ENCODE peak calls at places on chromosomes 11 and 22, in seven cellular contexts. One of them, this sample, is unnamed. For H3K4me1, the result is how much of the 10 kb centered on the place peaks cover.

GRCh38 chr22:42249831-42250230 is 20.6 kb downstream of the TCF20 start:
- DNase-seq in A549: no peak
- DNase-seq in adrenal gland: no peak
- DNase-seq in CD8-positive, alpha-beta T cell: no peak
- DNase-seq in OCI-LY7: no peak
- DNase-seq in prostate gland: no peak
- DNase-seq in stomach: no peak
- DNase-seq in this sample: no peak

GRCh38 chr11:13963169-13963948 is 836 bp downstream of the SPON1 start:
- DNase-seq in CD8-positive, alpha-beta T cell: peak
- DNase-seq in OCI-LY7: no peak
- DNase-seq in stomach: no peak
- DNase-seq in A549: no peak
- DNase-seq in adrenal gland: peak
- DNase-seq in prostate gland: no peak
- DNase-seq in this sample: no peak

GRCh38 chr22:43510226-43511070 is 98.6 kb downstream of the MPPED1 start:
- DNase-seq in A549: no peak
- DNase-seq in prostate gland: no peak
- DNase-seq in OCI-LY7: peak
- DNase-seq in adrenal gland: no peak
- DNase-seq in stomach: no peak
- DNase-seq in CD8-positive, alpha-beta T cell: no peak
- DNase-seq in this sample: no peak

GRCh38 chr11:117909611-117910382 is 19.4 kb downstream of the TMPRSS13 start:
- DNase-seq in CD8-positive, alpha-beta T cell: no peak
- DNase-seq in OCI-LY7: no peak
- DNase-seq in A549: no peak
- DNase-seq in stomach: no peak
- DNase-seq in adrenal gland: peak
- DNase-seq in prostate gland: no peak
- DNase-seq in this sample: no peak

GRCh38 chr11:15278129-15278528 is 163.4 kb downstream of the INSC start:
- DNase-seq in stomach: no peak
- DNase-seq in OCI-LY7: no peak
- DNase-seq in prostate gland: no peak
- DNase-seq in A549: no peak
- DNase-seq in adrenal gland: no peak
- DNase-seq in CD8-positive, alpha-beta T cell: no peak
- DNase-seq in this sample: no peak

GRCh38 chr22:46843691-46844297 is 81.3 kb downstream of the TBC1D22A start:
- DNase-seq in stomach: no peak
- DNase-seq in prostate gland: no peak
- DNase-seq in adrenal gland: no peak
- DNase-seq in A549: no peak
- DNase-seq in OCI-LY7: no peak
- DNase-seq in CD8-positive, alpha-beta T cell: no peak
- DNase-seq in this sample: no peak

GRCh38 chr11:57283231-57283990 is 41.3 kb downstream of the TNKS1BP1 start:
- DNase-seq in OCI-LY7: no peak
- DNase-seq in stomach: no peak
- DNase-seq in prostate gland: no peak
- DNase-seq in adrenal gland: no peak
- DNase-seq in CD8-positive, alpha-beta T cell: no peak
- DNase-seq in A549: no peak
- DNase-seq in this sample: no peak

GRCh38 chr22:35218079-35218478 is 39.2 kb upstream of the HMGXB4 start:
- DNase-seq in A549: no peak
- DNase-seq in OCI-LY7: no peak
- DNase-seq in prostate gland: no peak
- DNase-seq in adrenal gland: no peak
- DNase-seq in CD8-positive, alpha-beta T cell: no peak
- DNase-seq in stomach: no peak
- DNase-seq in this sample: no peak

GRCh38 chr11:71977743-71978418 is 20.8 kb upstream of the IL18BP start:
- DNase-seq in A549: peak
- DNase-seq in prostate gland: peak
- DNase-seq in stomach: peak
- DNase-seq in adrenal gland: peak
- DNase-seq in CD8-positive, alpha-beta T cell: peak
- DNase-seq in OCI-LY7: peak
- DNase-seq in this sample: peak

GRCh38 chr22:27394806-27395404 is 406.7 kb downstream of the MN1 start:
- DNase-seq in OCI-LY7: no peak
- DNase-seq in stomach: no peak
- DNase-seq in A549: no peak
- DNase-seq in adrenal gland: no peak
- DNase-seq in prostate gland: no peak
- DNase-seq in CD8-positive, alpha-beta T cell: no peak
- DNase-seq in this sample: no peak

GRCh38 chr11:44333271-44334218 is 23.6 kb upstream of the ALX4 start:
- DNase-seq in A549: no peak
- DNase-seq in prostate gland: no peak
- DNase-seq in stomach: no peak
- DNase-seq in adrenal gland: no peak
- DNase-seq in CD8-positive, alpha-beta T cell: no peak
- DNase-seq in OCI-LY7: no peak
- DNase-seq in this sample: no peak

GRCh38 chr11:68900835-68901381 is 2.7 kb downstream of the MRPL21 start:
- DNase-seq in prostate gland: no peak
- DNase-seq in A549: no peak
- DNase-seq in stomach: no peak
- DNase-seq in CD8-positive, alpha-beta T cell: no peak
- DNase-seq in adrenal gland: no peak
- DNase-seq in OCI-LY7: no peak
- DNase-seq in this sample: no peak

GRCh38 chr11:96177132-96177531 is 165.9 kb downstream of the MAML2 start:
- DNase-seq in OCI-LY7: no peak
- DNase-seq in adrenal gland: no peak
- DNase-seq in prostate gland: no peak
- DNase-seq in CD8-positive, alpha-beta T cell: no peak
- DNase-seq in stomach: no peak
- DNase-seq in A549: no peak
- DNase-seq in this sample: no peak

GRCh38 chr11:96185220-96185768 is 157.7 kb downstream of the MAML2 start:
- DNase-seq in A549: no peak
- DNase-seq in CD8-positive, alpha-beta T cell: no peak
- DNase-seq in adrenal gland: no peak
- DNase-seq in prostate gland: no peak
- DNase-seq in OCI-LY7: peak
- DNase-seq in stomach: no peak
- DNase-seq in this sample: no peak

GRCh38 chr11:96178014-96178745 is 164.8 kb downstream of the MAML2 start:
- DNase-seq in prostate gland: no peak
- DNase-seq in adrenal gland: no peak
- DNase-seq in A549: no peak
- DNase-seq in CD8-positive, alpha-beta T cell: no peak
- DNase-seq in stomach: no peak
- DNase-seq in OCI-LY7: no peak
- DNase-seq in this sample: no peak

GRCh38 chr11:96179905-96180304 is 163.1 kb downstream of the MAML2 start:
- DNase-seq in CD8-positive, alpha-beta T cell: no peak
- DNase-seq in adrenal gland: no peak
- DNase-seq in OCI-LY7: no peak
- DNase-seq in stomach: no peak
- DNase-seq in prostate gland: no peak
- DNase-seq in A549: no peak
- DNase-seq in this sample: no peak

DNA sequence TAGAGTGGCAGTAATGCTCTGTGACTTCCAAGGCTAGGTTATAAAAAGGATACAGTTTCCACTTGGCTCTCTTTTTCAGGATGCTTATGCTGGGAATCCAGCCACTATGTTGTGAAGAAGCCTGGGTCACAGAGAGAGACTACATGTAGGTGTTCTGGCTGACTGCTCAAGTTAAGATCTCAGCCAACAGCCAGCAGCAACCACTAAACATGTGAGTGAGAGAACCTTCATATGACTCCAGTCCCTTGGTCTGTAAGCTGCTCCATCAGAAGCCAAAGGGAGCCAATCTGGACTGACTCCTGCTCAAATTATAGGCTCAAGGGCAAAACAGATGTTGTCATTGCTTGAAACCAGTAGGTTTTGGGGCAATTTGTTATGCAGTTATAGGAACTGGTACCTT is 162.7 kb downstream of the MAML2 start:
- DNase-seq in stomach: no peak
- DNase-seq in OCI-LY7: no peak
- DNase-seq in prostate gland: no peak
- DNase-seq in adrenal gland: no peak
- DNase-seq in CD8-positive, alpha-beta T cell: no peak
- DNase-seq in A549: no peak
- DNase-seq in this sample: peak
- H3K4me1 ChIP-seq in stomach: under half
- H3K4me1 ChIP-seq in OCI-LY7: under half
- H3K4me1 ChIP-seq in prostate gland: under half
- H3K4me1 ChIP-seq in adrenal gland: under half
- H3K4me1 ChIP-seq in CD8-positive, alpha-beta T cell: under half
- H3K4me1 ChIP-seq in A549: under half
- H3K4me1 ChIP-seq in this sample: under half

DNA sequence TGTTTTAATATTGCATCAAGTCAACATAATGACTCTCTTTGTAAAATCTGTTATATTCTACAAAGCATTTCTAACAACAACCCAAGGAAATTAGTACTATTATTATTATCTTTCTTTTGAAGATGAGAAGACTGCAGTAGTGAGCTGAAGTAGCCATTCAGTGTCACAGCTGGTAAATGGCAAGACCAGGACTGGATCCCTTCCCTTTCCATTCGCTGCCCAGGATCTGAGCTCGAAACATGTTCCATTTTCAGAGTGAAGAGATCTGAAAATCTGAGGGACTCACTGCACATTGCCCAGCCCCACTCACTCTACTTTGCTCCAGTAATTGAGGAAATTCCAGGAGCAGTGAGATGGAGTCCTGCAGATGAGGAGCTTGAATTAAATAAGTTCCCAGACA is 240.0 kb upstream of the BLID start:
- DNase-seq in adrenal gland: no peak
- DNase-seq in OCI-LY7: no peak
- DNase-seq in prostate gland: no peak
- DNase-seq in stomach: no peak
- DNase-seq in CD8-positive, alpha-beta T cell: no peak
- DNase-seq in A549: no peak
- DNase-seq in this sample: no peak
- TF ChIP-seq CTCF in adrenal gland: no peak
- TF ChIP-seq CTCF in OCI-LY7: no peak
- TF ChIP-seq CTCF in prostate gland: no peak
- TF ChIP-seq CTCF in stomach: no peak
- TF ChIP-seq CTCF in CD8-positive, alpha-beta T cell: no peak
- TF ChIP-seq CTCF in A549: no peak
- TF ChIP-seq CTCF in this sample: no peak

GRCh38 chr22:22590136-22590891 is 31.2 kb upstream of the PRAME start:
- DNase-seq in stomach: no peak
- DNase-seq in prostate gland: no peak
- DNase-seq in CD8-positive, alpha-beta T cell: no peak
- DNase-seq in A549: no peak
- DNase-seq in OCI-LY7: no peak
- DNase-seq in adrenal gland: no peak
- DNase-seq in this sample: no peak

GRCh38 chr22:22593250-22593649 is 34.2 kb upstream of the PRAME start:
- DNase-seq in A549: no peak
- DNase-seq in OCI-LY7: no peak
- DNase-seq in CD8-positive, alpha-beta T cell: no peak
- DNase-seq in adrenal gland: no peak
- DNase-seq in stomach: no peak
- DNase-seq in prostate gland: no peak
- DNase-seq in this sample: no peak

GRCh38 chr22:22595001-22595835 is 36.2 kb upstream of the PRAME start:
- DNase-seq in stomach: no peak
- DNase-seq in CD8-positive, alpha-beta T cell: no peak
- DNase-seq in OCI-LY7: no peak
- DNase-seq in prostate gland: no peak
- DNase-seq in adrenal gland: no peak
- DNase-seq in A549: no peak
- DNase-seq in this sample: no peak

GRCh38 chr22:22591348-22592299 is 32.6 kb upstream of the PRAME start:
- DNase-seq in CD8-positive, alpha-beta T cell: no peak
- DNase-seq in A549: no peak
- DNase-seq in stomach: no peak
- DNase-seq in prostate gland: no peak
- DNase-seq in OCI-LY7: peak
- DNase-seq in adrenal gland: no peak
- DNase-seq in this sample: no peak

DNA sequence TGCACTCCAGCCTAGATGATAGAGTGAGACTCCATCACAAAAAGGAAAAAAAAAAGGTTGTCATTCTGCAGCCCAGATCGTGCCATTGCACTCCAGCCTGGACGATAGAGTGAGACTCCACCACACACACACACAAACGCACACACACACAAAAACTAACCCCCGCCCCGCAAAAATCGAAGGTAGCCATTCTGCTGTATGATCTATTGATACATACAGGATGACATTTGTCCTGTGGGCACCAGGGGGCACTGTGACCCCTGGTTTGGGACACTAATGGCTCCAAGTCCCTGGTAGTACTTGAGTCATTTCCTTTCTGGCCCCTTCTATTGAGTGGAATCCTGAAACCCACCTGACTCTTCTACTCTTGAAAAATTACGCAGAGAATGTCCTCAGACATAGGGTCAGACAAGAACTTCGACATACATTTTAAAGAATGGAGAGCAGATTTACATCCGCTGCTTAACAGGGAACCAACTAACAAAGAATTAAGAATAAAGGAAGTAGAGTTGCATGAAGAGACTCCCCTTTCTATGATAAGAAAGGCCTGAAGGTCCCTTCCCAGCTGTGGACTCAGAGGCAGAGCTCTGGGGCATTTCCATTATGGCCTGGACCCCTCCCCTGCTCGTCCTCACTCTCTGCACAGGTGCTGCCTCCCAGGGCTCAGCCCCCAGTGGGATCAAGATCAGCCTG is 35.0 kb upstream of the PRAME start:
- DNase-seq in adrenal gland: peak
- DNase-seq in stomach: peak
- DNase-seq in OCI-LY7: peak
- DNase-seq in CD8-positive, alpha-beta T cell: peak
- DNase-seq in prostate gland: no peak
- DNase-seq in A549: no peak
- DNase-seq in this sample: peak
- H3K27ac ChIP-seq in adrenal gland: no peak
- H3K27ac ChIP-seq in stomach: no peak
- H3K27ac ChIP-seq in OCI-LY7: no peak
- H3K27ac ChIP-seq in CD8-positive, alpha-beta T cell: no peak
- H3K27ac ChIP-seq in prostate gland: no peak
- H3K27ac ChIP-seq in A549: no peak
- H3K27ac ChIP-seq in this sample: no peak

DNA sequence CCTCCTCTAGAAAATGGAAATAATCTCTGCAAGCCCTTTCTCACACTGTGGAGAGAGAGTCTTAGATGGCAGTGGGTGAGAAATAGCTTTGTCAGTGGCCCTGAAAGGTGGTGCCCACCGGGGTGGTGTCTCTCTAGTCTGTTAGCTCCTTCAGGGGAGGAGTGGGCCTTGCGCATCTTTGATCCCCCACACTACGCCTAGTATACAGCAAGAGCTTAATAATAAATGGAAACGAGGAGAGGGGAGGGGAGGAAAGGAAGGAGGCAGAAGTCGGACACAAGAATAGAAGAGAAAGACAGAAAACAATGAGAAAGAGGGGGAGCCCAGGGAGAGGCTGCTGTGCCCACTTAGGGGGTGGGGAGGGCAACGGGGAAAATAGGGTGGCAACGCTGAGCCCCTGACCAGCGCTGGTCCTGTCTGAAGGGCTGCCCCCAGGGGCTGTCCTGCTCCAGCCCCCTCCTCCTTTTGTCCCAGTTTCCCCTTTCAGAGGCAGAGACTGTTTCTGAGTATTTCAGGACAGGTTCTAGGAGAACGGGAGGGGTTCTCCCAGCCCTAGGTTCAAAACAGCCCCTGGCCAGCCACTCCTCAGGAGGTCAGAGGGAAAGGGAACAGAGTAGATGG is 1.2 kb downstream of the ARRB1 start:
- DNase-seq in prostate gland: no peak
- DNase-seq in stomach: no peak
- DNase-seq in adrenal gland: no peak
- DNase-seq in OCI-LY7: no peak
- DNase-seq in A549: no peak
- DNase-seq in CD8-positive, alpha-beta T cell: no peak
- DNase-seq in this sample: no peak
- H3K4me1 ChIP-seq in prostate gland: under half
- H3K4me1 ChIP-seq in stomach: half or more
- H3K4me1 ChIP-seq in adrenal gland: under half
- H3K4me1 ChIP-seq in OCI-LY7: under half
- H3K4me1 ChIP-seq in A549: under half
- H3K4me1 ChIP-seq in CD8-positive, alpha-beta T cell: half or more
- H3K4me1 ChIP-seq in this sample: under half